ENCODE peak calls at places on chromosomes 4 and X, in eight cellular contexts. I is ovary; J is pancreas; E is AG04450; Y is stomach; X is substantia nigra; A is mesendoderm; M is effector memory CD4-positive, alpha-beta T cell. O is an unnamed sample.

GRCh38 chr4:152087335-152087734 is 326.5 kb upstream of the GATB start:
- DNase-seq in A (no peak), J (no peak), I (no peak), Y (no peak), E (no peak), M (no peak), X (no peak), O (no peak)

GRCh38 chr4:25536577-25537325 is 118.9 kb upstream of the SLC34A2 start:
- DNase-seq in E (no peak), Y (no peak), M (no peak), I (no peak), A (no peak), X (no peak), J (no peak), O (no peak)

GRCh38 chrX:15564981-15565579 is 35.7 kb downstream of the ACE2 start:
- DNase-seq in Y (peak; percentile 76), M (no peak), E (peak; percentile 1), X (peak; percentile 2), A (peak; percentile 68), I (peak; percentile 40), J (peak; percentile 22), O (peak; percentile 3)

GRCh38 chrX:47482512-47483309 is at the start of gene ZNF41:
- DNase-seq in A (peak; percentile 90), M (peak; percentile 72), Y (peak; percentile 71), E (no peak), X (peak; percentile 62), I (peak; percentile 68), J (peak; percentile 63), O (peak; percentile 69)

GRCh38 chr4:162700815-162701361 is 465.8 kb downstream of the NAF1 start:
- DNase-seq in J (no peak), E (no peak), A (no peak), I (no peak), X (no peak), Y (no peak), M (no peak), O (no peak)

GRCh38 chr4:24794916-24795665 is at the start of gene SOD3:
- DNase-seq in A (peak; percentile 91), E (peak; percentile 74), M (no peak), X (peak; percentile 16), Y (peak; percentile 79), J (peak; percentile 84), I (peak; percentile 80), O (no peak)

GRCh38 chrX:139429913-139430312 is 100.6 kb upstream of the F9 start:
- DNase-seq in E (no peak), X (no peak), J (no peak), Y (no peak), M (no peak), I (no peak), A (peak; percentile 38), O (no peak)

GRCh38 chr4:3136454-3136853 is 62.0 kb downstream of the HTT start:
- DNase-seq in M (no peak), E (no peak), A (no peak), I (no peak), Y (no peak), X (no peak), J (no peak), O (no peak)

GRCh38 chr4:53920116-53920515 is 144.3 kb downstream of the CHIC2 start:
- DNase-seq in M (no peak), X (no peak), E (no peak), I (no peak), A (peak; percentile 88), J (no peak), Y (no peak), O (no peak)

GRCh38 chr4:163350672-163351071 is 7.0 kb downstream of the NPY5R start:
- DNase-seq in I (no peak), M (no peak), A (no peak), X (no peak), Y (no peak), J (no peak), E (no peak), O (no peak)

GRCh38 chrX:30935985-30936384 is 46.9 kb upstream of the TAB3 start:
- DNase-seq in M (no peak), J (no peak), E (no peak), A (peak; percentile 60), Y (peak; percentile 38), I (no peak), X (no peak), O (no peak)

GRCh38 chrX:108415146-108415545 is 23.1 kb downstream of the COL4A6 start:
- DNase-seq in X (no peak), M (no peak), I (no peak), Y (no peak), A (no peak), E (no peak), J (no peak), O (no peak)

GRCh38 chrX:17377047-17377692 is 2.2 kb downstream of the NHS start:
- DNase-seq in Y (peak; percentile 48), X (no peak), I (peak; percentile 59), E (no peak), M (no peak), J (no peak), A (peak; percentile 81), O (no peak)

DNA sequence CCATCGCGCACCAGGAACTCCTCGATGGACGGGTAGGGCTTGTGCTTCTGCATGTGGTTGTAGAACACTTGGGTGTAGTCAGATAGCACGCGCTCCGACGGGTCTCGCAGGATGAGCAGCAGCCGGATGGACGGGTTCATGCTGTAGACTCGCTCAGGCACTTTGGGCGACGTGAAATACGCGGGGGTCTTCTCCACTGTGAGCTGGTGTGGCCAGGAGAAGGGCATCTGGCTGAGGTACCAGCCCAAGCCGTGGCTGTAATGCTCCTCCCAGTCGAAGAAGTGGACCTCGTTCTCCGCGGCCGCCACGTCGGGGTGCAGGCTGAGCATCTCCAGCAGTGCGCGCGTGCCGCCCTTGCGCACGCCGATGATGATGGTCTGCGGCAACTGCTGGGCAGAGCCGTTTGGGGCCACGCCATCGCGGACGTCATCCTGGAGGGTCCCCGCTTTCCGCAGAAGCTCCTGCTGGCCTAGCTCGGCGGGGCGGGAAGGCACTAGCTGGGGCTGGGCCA is 29.2 kb downstream of the HS3ST1 start:
- DNase-seq in E (no peak), Y (no peak), I (no peak), J (no peak), A (no peak), M (no peak), X (no peak), O (no peak)
- H3K27ac ChIP-seq in E (no peak overlapping the region), Y (no peak overlapping the region), I (no peak overlapping the region), J (no peak overlapping the region), A (no peak overlapping the region), M (no peak overlapping the region), X (no peak overlapping the region), O (no peak overlapping the region)

GRCh38 chrX:20410540-20410939 is 143.8 kb upstream of the RPS6KA3 start:
- DNase-seq in Y (no peak), I (no peak), A (no peak), X (no peak), J (no peak), E (no peak), M (no peak), O (no peak)

GRCh38 chrX:20414066-20414465 is 147.4 kb upstream of the RPS6KA3 start:
- DNase-seq in X (no peak), A (no peak), Y (no peak), J (no peak), I (no peak), M (no peak), E (no peak), O (no peak)

GRCh38 chrX:20414781-20415445 is 148.2 kb upstream of the RPS6KA3 start:
- DNase-seq in A (peak; percentile 36), M (no peak), Y (no peak), E (no peak), J (no peak), I (no peak), X (no peak), O (no peak)

GRCh38 chrX:20409991-20410390 is 143.3 kb upstream of the RPS6KA3 start:
- DNase-seq in I (no peak), M (no peak), E (no peak), J (no peak), A (no peak), X (no peak), Y (no peak), O (no peak)

GRCh38 chrX:20412871-20413486 is 146.3 kb upstream of the RPS6KA3 start:
- DNase-seq in A (no peak), I (no peak), X (peak; percentile 3), J (no peak), M (peak; percentile 21), E (no peak), Y (peak; percentile 29), O (no peak)
- H3K27ac ChIP-seq in A (no peak overlapping the region), I (no peak overlapping the region), X (no peak overlapping the region), J (no peak overlapping the region), M (peak overlapping the region; percentile 28), E (no peak overlapping the region), Y (no peak overlapping the region), O (no peak overlapping the region)

GRCh38 chr4:140103676-140104075 is 50.3 kb downstream of the MAML3 start:
- DNase-seq in E (no peak), J (no peak), I (no peak), M (no peak), X (no peak), Y (no peak), A (no peak), O (no peak)
- H3K27ac ChIP-seq in E (no peak overlapping the region), J (no peak overlapping the region), I (no peak overlapping the region), M (no peak overlapping the region), X (no peak overlapping the region), Y (no peak overlapping the region), A (no peak overlapping the region), O (no peak overlapping the region)

GRCh38 chrX:129651756-129652564 is 2.8 kb downstream of the APLN start:
- DNase-seq in M (no peak), X (no peak), I (no peak), J (no peak), E (no peak), A (no peak), Y (peak; percentile 34), O (no peak)

GRCh38 chrX:129652565-129653169 is 2.1 kb downstream of the APLN start:
- DNase-seq in E (no peak), A (no peak), J (no peak), M (no peak), I (no peak), X (no peak), Y (no peak), O (no peak)

GRCh38 chrX:129654652-129655546 is at the start of gene APLN:
- DNase-seq in M (no peak), A (peak; percentile 38), J (no peak), X (peak; percentile 65), E (no peak), I (peak; percentile 62), Y (peak; percentile 27), O (peak; percentile 23)

GRCh38 chrX:129653985-129654651 is 638 bp downstream of the APLN start:
- DNase-seq in I (no peak), X (no peak), J (peak; percentile 11), E (no peak), A (no peak), Y (peak; percentile 40), M (no peak), O (no peak)

DNA sequence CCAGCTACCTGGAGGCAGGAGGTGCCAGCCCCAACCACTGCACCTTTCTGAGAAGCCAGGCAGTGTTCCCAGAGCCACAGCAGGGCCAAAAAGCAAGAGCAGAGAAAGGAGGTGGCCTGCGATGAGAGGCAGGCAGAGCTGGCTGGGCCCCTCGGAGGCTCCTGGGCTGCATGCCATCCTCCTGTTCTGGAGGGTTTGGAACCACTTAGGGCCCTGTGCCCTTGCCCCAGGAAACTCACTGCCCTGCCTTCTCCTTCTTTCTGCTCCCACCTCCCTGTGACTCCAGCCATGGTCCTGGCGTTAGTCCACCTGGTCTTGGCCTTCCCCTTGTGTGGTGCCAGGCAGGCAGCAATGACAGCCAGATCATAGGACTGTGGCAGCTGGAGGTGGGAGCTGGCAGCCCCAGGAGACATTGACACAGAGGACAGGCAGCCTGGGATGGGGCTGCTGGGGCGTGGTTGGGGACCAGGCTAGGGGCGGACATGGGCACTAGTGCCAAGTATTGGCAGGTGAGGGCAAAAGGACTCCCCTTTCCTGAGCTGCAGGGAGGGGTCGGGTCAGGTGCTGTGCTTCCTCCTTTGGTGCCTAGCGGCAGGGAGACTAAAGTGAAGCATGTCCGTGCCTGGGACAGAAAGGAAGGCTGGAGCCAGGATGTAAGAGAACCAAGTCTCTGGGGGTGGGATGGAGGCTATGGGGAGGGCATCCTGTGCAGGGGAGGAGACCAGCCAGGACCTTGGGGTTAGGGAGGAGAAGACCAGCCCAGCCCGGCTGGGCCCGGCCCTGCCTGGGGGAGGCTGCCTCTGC is 1.4 kb downstream of the APLN start:
- DNase-seq in Y (peak; percentile 47), X (peak; percentile 17), A (no peak), E (no peak), J (no peak), M (no peak), I (no peak), O (no peak)
- H3K27ac ChIP-seq in Y (no peak overlapping the region), X (no peak overlapping the region), A (no peak overlapping the region), E (no peak overlapping the region), J (no peak overlapping the region), M (no peak overlapping the region), I (no peak overlapping the region), O (no peak overlapping the region)

O was measured in caudate nucleus.